ENCODE peak calls at places on chromosome 2, in five cellular contexts. N, V, H, I and C are unnamed samples.

GRCh38 chr2:208820289-208820688 is 413.7 kb downstream of the PTH2R start:
- DNase-seq in H (peak; percentile 37), I (no peak), V (peak; percentile 41), N (no peak), C (no peak)

GRCh38 chr2:69774984-69775982 is 33.3 kb downstream of the ANXA4 start:
- DNase-seq in I (no peak), N (no peak), V (no peak), H (no peak), C (peak; percentile 54)

GRCh38 chr2:112147382-112147781 is 9.2 kb downstream of the FBLN7 start:
- DNase-seq in N (no peak), V (no peak), I (no peak), H (no peak), C (no peak)

GRCh38 chr2:42045956-42046748 is 1.7 kb upstream of the PKDCC start:
- DNase-seq in V (peak; percentile 82), H (no peak), I (no peak), N (no peak), C (no peak)

GRCh38 chr2:132374961-132375360 is 41.6 kb upstream of the GPR39 start:
- DNase-seq in N (peak; percentile 16), V (no peak), H (no peak), I (no peak), C (no peak)

GRCh38 chr2:225400060-225400511 is 576 bp downstream of the NYAP2 start:
- DNase-seq in I (peak; percentile 63), H (peak; percentile 29), N (peak; percentile 11), V (peak; percentile 86), C (no peak)

GRCh38 chr2:88452151-88452851 is at the start of gene FOXI3:
- DNase-seq in I (no peak), H (no peak), V (no peak), N (no peak), C (no peak)

GRCh38 chr2:227888289-227888688 is 16.9 kb downstream of the DAW1 start:
- DNase-seq in I (peak; percentile 15), H (peak; percentile 41), N (no peak), V (no peak), C (no peak)

GRCh38 chr2:239835056-239835455 is 190.1 kb downstream of the NDUFA10 start:
- DNase-seq in I (no peak), V (no peak), N (no peak), H (no peak), C (no peak)

GRCh38 chr2:2649109-2650072 is 318.3 kb upstream of the MYT1L start:
- DNase-seq in H (no peak), V (no peak), N (no peak), I (no peak), C (no peak)

GRCh38 chr2:131425191-131426021 is 50.5 kb upstream of the TUBA3D start:
- DNase-seq in H (no peak), V (no peak), I (no peak), N (no peak), C (no peak)

GRCh38 chr2:38244306-38244705 is 132.8 kb downstream of the ATL2 start:
- DNase-seq in N (no peak), V (no peak), I (no peak), H (no peak), C (no peak)

GRCh38 chr2:26922638-26923466 is 47.6 kb upstream of the MAPRE3 start:
- DNase-seq in N (no peak), H (peak; percentile 44), I (peak; percentile 36), V (peak; percentile 83), C (no peak)

GRCh38 chr2:235235977-235236767 is 257.7 kb upstream of the AGAP1 start:
- DNase-seq in N (no peak), I (no peak), V (no peak), H (no peak), C (no peak)

GRCh38 chr2:146981921-146982320 is 862.9 kb upstream of the ACVR2A start:
- DNase-seq in H (no peak), V (no peak), I (no peak), N (no peak), C (no peak)

GRCh38 chr2:101961287-101962242 is 30.2 kb upstream of the IL1R2 start:
- DNase-seq in N (peak; percentile 99), V (no peak), I (peak; percentile 57), H (no peak), C (no peak)